ENCODE peak calls at places on chromosome 21, in nine cellular contexts. C is H54, P is ELR, Q is AG04449, R is amniotic stem cell, H is AG20443, L is uterus, W is anterior cingulate cortex, F is brain microvascular endothelial cell. J is an unnamed sample.

GRCh38 chr21:44710294-44710665 is 1.1 kb downstream of the TSPEAR start:
- DNase-seq in C (no peak), P (no peak), Q (no peak), R (no peak), H (no peak), L (no peak), W (no peak), F (no peak), J (no peak)

GRCh38 chr21:37378700-37379139 is 12.1 kb downstream of the DYRK1A start:
- DNase-seq in C (no peak), P (no peak), Q (no peak), R (no peak), H (no peak), L (no peak), W (no peak), F (no peak), J (no peak)

GRCh38 chr21:45972716-45973474 is 8.7 kb upstream of the COL6A1 start:
- DNase-seq in C (no peak), P (peak; percentile 71), Q (no peak), R (no peak), H (peak; percentile 75), L (peak; percentile 96), W (no peak), F (peak; percentile 70), J (no peak)

GRCh38 chr21:22056904-22057303 is 1058.7 kb downstream of the NCAM2 start:
- DNase-seq in C (no peak), P (peak; percentile 15), Q (no peak), R (no peak), H (no peak), L (no peak), W (no peak), F (no peak), J (no peak)

GRCh38 chr21:41816583-41817165 is 49.8 kb upstream of the RIPK4 start:
- DNase-seq in C (peak; percentile 47), P (peak; percentile 62), Q (no peak), R (no peak), H (peak; percentile 90), L (peak; percentile 49), W (peak; percentile 20), F (peak; percentile 36), J (peak; percentile 23)

GRCh38 chr21:32241434-32241785 is 37.4 kb downstream of the MIS18A start:
- DNase-seq in C (no peak), P (no peak), Q (no peak), R (no peak), H (no peak), L (no peak), W (no peak), F (no peak), J (no peak)

GRCh38 chr21:38853421-38853919 is 47.7 kb downstream of the ETS2 start:
- DNase-seq in C (peak; percentile 71), P (peak; percentile 91), Q (peak; percentile 34), R (no peak), H (peak; percentile 40), L (no peak), W (no peak), F (peak; percentile 95), J (peak; percentile 58)

GRCh38 chr21:31117046-31117916 is 79.0 kb upstream of the KRTAP19-8 start:
- DNase-seq in C (peak; percentile 76), P (peak; percentile 69), Q (peak; percentile 61), R (peak; percentile 79), H (peak; percentile 88), L (no peak), W (no peak), F (peak; percentile 69), J (peak; percentile 27)

GRCh38 chr21:37546949-37547614 is 180.5 kb downstream of the DYRK1A start:
- DNase-seq in C (no peak), P (no peak), Q (no peak), R (no peak), H (no peak), L (no peak), W (no peak), F (no peak), J (no peak)